ENCODE peak calls at places on chromosomes 3 and 15, in eight cellular contexts. One of them, this sample, is unnamed.
A peak's percentile ranks its signal among the peaks of the same experiment; 100 is the strongest.

GRCh38 chr15:100844778-100845177 is 34.9 kb upstream of the ALDH1A3 start:
- DNase-seq in astrocyte of the spinal cord: no peak
- DNase-seq in PC-3: no peak
- DNase-seq in fibroblast of lung: no peak
- DNase-seq in retinal pigment epithelial cell: no peak
- DNase-seq in esophagus muscularis mucosa: peak; percentile 80
- DNase-seq in uterus: no peak
- DNase-seq in RWPE1: no peak
- DNase-seq in this sample: no peak

GRCh38 chr15:31350771-31351170 is 24.1 kb downstream of the KLF13 start:
- DNase-seq in astrocyte of the spinal cord: no peak
- DNase-seq in PC-3: no peak
- DNase-seq in fibroblast of lung: no peak
- DNase-seq in retinal pigment epithelial cell: no peak
- DNase-seq in esophagus muscularis mucosa: no peak
- DNase-seq in uterus: no peak
- DNase-seq in RWPE1: no peak
- DNase-seq in this sample: no peak

GRCh38 chr15:78255421-78256043 is 8.8 kb upstream of the DNAJA4 start:
- DNase-seq in astrocyte of the spinal cord: no peak
- DNase-seq in PC-3: no peak
- DNase-seq in fibroblast of lung: no peak
- DNase-seq in retinal pigment epithelial cell: no peak
- DNase-seq in esophagus muscularis mucosa: no peak
- DNase-seq in uterus: no peak
- DNase-seq in RWPE1: no peak
- DNase-seq in this sample: no peak

GRCh38 chr3:77079988-77080585 is 40.2 kb downstream of the ROBO2 start:
- DNase-seq in astrocyte of the spinal cord: no peak
- DNase-seq in PC-3: no peak
- DNase-seq in fibroblast of lung: no peak
- DNase-seq in retinal pigment epithelial cell: no peak
- DNase-seq in esophagus muscularis mucosa: no peak
- DNase-seq in uterus: no peak
- DNase-seq in RWPE1: no peak
- DNase-seq in this sample: no peak

GRCh38 chr15:66595937-66596545 is 30.2 kb upstream of the LCTL start:
- DNase-seq in astrocyte of the spinal cord: peak; percentile 24
- DNase-seq in PC-3: peak; percentile 62
- DNase-seq in fibroblast of lung: peak; percentile 15
- DNase-seq in retinal pigment epithelial cell: no peak
- DNase-seq in esophagus muscularis mucosa: no peak
- DNase-seq in uterus: no peak
- DNase-seq in RWPE1: no peak
- DNase-seq in this sample: no peak

GRCh38 chr3:31793040-31793439 is 188.0 kb downstream of the OSBPL10 start:
- DNase-seq in astrocyte of the spinal cord: no peak
- DNase-seq in PC-3: no peak
- DNase-seq in fibroblast of lung: no peak
- DNase-seq in retinal pigment epithelial cell: no peak
- DNase-seq in esophagus muscularis mucosa: no peak
- DNase-seq in uterus: no peak
- DNase-seq in RWPE1: no peak
- DNase-seq in this sample: no peak

GRCh38 chr3:123104550-123104949 is 37.7 kb downstream of the PDIA5 start:
- DNase-seq in astrocyte of the spinal cord: peak; percentile 57
- DNase-seq in PC-3: peak; percentile 44
- DNase-seq in fibroblast of lung: peak; percentile 72
- DNase-seq in retinal pigment epithelial cell: peak; percentile 74
- DNase-seq in esophagus muscularis mucosa: no peak
- DNase-seq in uterus: no peak
- DNase-seq in RWPE1: peak; percentile 46
- DNase-seq in this sample: no peak

GRCh38 chr3:128993461-128994172 is at the start of gene CFAP92:
- DNase-seq in astrocyte of the spinal cord: peak; percentile 45
- DNase-seq in PC-3: peak; percentile 79
- DNase-seq in fibroblast of lung: peak; percentile 51
- DNase-seq in retinal pigment epithelial cell: no peak
- DNase-seq in esophagus muscularis mucosa: peak; percentile 97
- DNase-seq in uterus: peak; percentile 92
- DNase-seq in RWPE1: peak; percentile 90
- DNase-seq in this sample: peak; percentile 94

GRCh38 chr15:34796847-34797246 is 1.5 kb upstream of the ACTC1 start:
- DNase-seq in astrocyte of the spinal cord: no peak
- DNase-seq in PC-3: no peak
- DNase-seq in fibroblast of lung: no peak
- DNase-seq in retinal pigment epithelial cell: no peak
- DNase-seq in esophagus muscularis mucosa: no peak
- DNase-seq in uterus: no peak
- DNase-seq in RWPE1: no peak
- DNase-seq in this sample: no peak

GRCh38 chr3:127226451-127226850 is 33.5 kb downstream of the PRR23E start:
- DNase-seq in astrocyte of the spinal cord: no peak
- DNase-seq in PC-3: peak; percentile 15
- DNase-seq in fibroblast of lung: no peak
- DNase-seq in retinal pigment epithelial cell: no peak
- DNase-seq in esophagus muscularis mucosa: peak; percentile 60
- DNase-seq in uterus: no peak
- DNase-seq in RWPE1: peak; percentile 68
- DNase-seq in this sample: no peak

GRCh38 chr3:78337801-78338211 is 1297.9 kb downstream of the ROBO2 start:
- DNase-seq in astrocyte of the spinal cord: no peak
- DNase-seq in PC-3: peak; percentile 30
- DNase-seq in fibroblast of lung: peak; percentile 29
- DNase-seq in retinal pigment epithelial cell: no peak
- DNase-seq in esophagus muscularis mucosa: no peak
- DNase-seq in uterus: no peak
- DNase-seq in RWPE1: no peak
- DNase-seq in this sample: no peak

GRCh38 chr3:67030785-67031740 is 33.0 kb downstream of the KBTBD8 start:
- DNase-seq in astrocyte of the spinal cord: no peak
- DNase-seq in PC-3: no peak
- DNase-seq in fibroblast of lung: no peak
- DNase-seq in retinal pigment epithelial cell: no peak
- DNase-seq in esophagus muscularis mucosa: no peak
- DNase-seq in uterus: no peak
- DNase-seq in RWPE1: no peak
- DNase-seq in this sample: no peak

GRCh38 chr15:63599401-63600000 is 2.3 kb downstream of the FBXL22 start:
- DNase-seq in astrocyte of the spinal cord: peak; percentile 32
- DNase-seq in PC-3: peak; percentile 69
- DNase-seq in fibroblast of lung: peak; percentile 34
- DNase-seq in retinal pigment epithelial cell: no peak
- DNase-seq in esophagus muscularis mucosa: peak; percentile 91
- DNase-seq in uterus: peak; percentile 65
- DNase-seq in RWPE1: peak; percentile 68
- DNase-seq in this sample: peak; percentile 47

GRCh38 chr15:25022233-25022632 is 67.4 kb downstream of the SNRPN start:
- DNase-seq in astrocyte of the spinal cord: peak; percentile 49
- DNase-seq in PC-3: peak; percentile 23
- DNase-seq in fibroblast of lung: peak; percentile 75
- DNase-seq in retinal pigment epithelial cell: peak; percentile 15
- DNase-seq in esophagus muscularis mucosa: no peak
- DNase-seq in uterus: no peak
- DNase-seq in RWPE1: no peak
- DNase-seq in this sample: no peak

GRCh38 chr3:139292933-139293664 is 50.7 kb upstream of the MRPS22 start:
- DNase-seq in astrocyte of the spinal cord: no peak
- DNase-seq in PC-3: no peak
- DNase-seq in fibroblast of lung: peak; percentile 46
- DNase-seq in retinal pigment epithelial cell: no peak
- DNase-seq in esophagus muscularis mucosa: no peak
- DNase-seq in uterus: no peak
- DNase-seq in RWPE1: no peak
- DNase-seq in this sample: no peak

GRCh38 chr3:37687966-37688365 is 173.7 kb upstream of the CTDSPL start:
- DNase-seq in astrocyte of the spinal cord: no peak
- DNase-seq in PC-3: no peak
- DNase-seq in fibroblast of lung: no peak
- DNase-seq in retinal pigment epithelial cell: no peak
- DNase-seq in esophagus muscularis mucosa: no peak
- DNase-seq in uterus: no peak
- DNase-seq in RWPE1: no peak
- DNase-seq in this sample: no peak

GRCh38 chr3:179244874-179245273 is 6.0 kb downstream of the KCNMB3 start:
- DNase-seq in astrocyte of the spinal cord: peak; percentile 60
- DNase-seq in PC-3: peak; percentile 4
- DNase-seq in fibroblast of lung: peak; percentile 86
- DNase-seq in retinal pigment epithelial cell: no peak
- DNase-seq in esophagus muscularis mucosa: no peak
- DNase-seq in uterus: no peak
- DNase-seq in RWPE1: no peak
- DNase-seq in this sample: no peak

GRCh38 chr3:11481561-11481960 is 162.2 kb downstream of the VGLL4 start:
- DNase-seq in astrocyte of the spinal cord: no peak
- DNase-seq in PC-3: no peak
- DNase-seq in fibroblast of lung: no peak
- DNase-seq in retinal pigment epithelial cell: no peak
- DNase-seq in esophagus muscularis mucosa: no peak
- DNase-seq in uterus: peak; percentile 39
- DNase-seq in RWPE1: no peak
- DNase-seq in this sample: no peak

DNA sequence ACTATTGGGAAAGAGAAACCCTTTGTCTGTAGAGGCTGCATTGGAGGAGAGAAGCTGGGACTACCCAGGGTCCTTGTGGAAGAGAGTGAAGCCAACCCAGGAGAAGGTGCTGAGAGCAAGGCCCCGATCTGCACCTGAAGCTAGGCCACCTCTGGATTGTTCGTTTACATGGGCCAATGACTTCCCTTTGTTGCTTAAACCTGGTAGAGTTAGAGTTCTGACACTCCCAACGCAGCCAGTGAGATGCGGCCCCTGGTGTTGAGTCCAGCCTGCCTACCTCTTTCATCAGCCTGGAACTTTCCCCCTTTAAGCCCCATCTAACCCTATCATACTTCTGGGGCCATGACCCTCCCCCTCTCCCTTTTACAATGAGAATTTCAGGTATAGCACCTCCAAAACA is 30.8 kb downstream of the CCDC13 start:
- DNase-seq in astrocyte of the spinal cord: no peak
- DNase-seq in PC-3: no peak
- DNase-seq in fibroblast of lung: no peak
- DNase-seq in retinal pigment epithelial cell: no peak
- DNase-seq in esophagus muscularis mucosa: no peak
- DNase-seq in uterus: no peak
- DNase-seq in RWPE1: no peak
- DNase-seq in this sample: peak; percentile 0
- TF ChIP-seq CTCF in astrocyte of the spinal cord: no peak
- TF ChIP-seq CTCF in PC-3: no peak
- TF ChIP-seq CTCF in fibroblast of lung: no peak
- TF ChIP-seq CTCF in retinal pigment epithelial cell: no peak
- TF ChIP-seq CTCF in esophagus muscularis mucosa: no peak
- TF ChIP-seq CTCF in uterus: no peak
- TF ChIP-seq CTCF in RWPE1: no peak
- TF ChIP-seq CTCF in this sample: no peak

DNA sequence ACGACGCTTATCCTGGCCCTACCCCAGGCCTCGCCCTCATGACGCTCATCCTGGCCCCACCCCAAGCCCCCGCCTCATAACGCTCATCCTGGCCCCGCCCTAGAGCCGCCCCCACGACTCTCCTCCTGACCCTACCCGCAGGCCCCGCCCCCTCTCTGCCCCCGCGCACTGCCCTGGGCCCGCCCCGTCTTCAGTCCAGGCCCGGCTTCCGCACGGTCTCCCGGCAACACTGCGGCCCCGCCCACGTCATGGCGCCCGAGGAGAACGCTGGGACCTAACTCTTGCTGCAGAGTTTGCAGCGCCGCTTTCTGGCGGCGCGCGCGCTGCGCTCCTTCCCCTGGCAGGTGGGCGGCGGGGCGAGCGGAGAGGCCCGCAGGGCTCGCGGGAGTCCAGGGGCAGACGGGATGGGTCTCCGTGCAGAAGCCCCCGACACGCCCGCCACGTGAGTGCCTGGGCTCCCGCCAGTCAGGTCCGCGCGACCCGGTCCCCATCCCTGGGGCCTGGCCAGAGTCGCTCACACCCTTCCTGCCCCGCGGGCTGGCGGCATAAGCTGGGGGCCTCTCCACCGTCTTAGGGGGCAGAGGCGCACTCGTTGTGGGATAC is 52.5 kb upstream of the ROPN1B start:
- DNase-seq in astrocyte of the spinal cord: peak; percentile 96
- DNase-seq in PC-3: peak; percentile 74
- DNase-seq in fibroblast of lung: peak; percentile 90
- DNase-seq in retinal pigment epithelial cell: peak; percentile 77
- DNase-seq in esophagus muscularis mucosa: peak; percentile 100
- DNase-seq in uterus: peak; percentile 100
- DNase-seq in RWPE1: peak; percentile 82
- DNase-seq in this sample: no peak
- TF ChIP-seq CTCF in astrocyte of the spinal cord: peak; percentile 21
- TF ChIP-seq CTCF in PC-3: no peak
- TF ChIP-seq CTCF in fibroblast of lung: no peak
- TF ChIP-seq CTCF in retinal pigment epithelial cell: peak; percentile 28
- TF ChIP-seq CTCF in esophagus muscularis mucosa: peak; percentile 35
- TF ChIP-seq CTCF in uterus: no peak
- TF ChIP-seq CTCF in RWPE1: no peak
- TF ChIP-seq CTCF in this sample: no peak

GRCh38 chr3:191388823-191389222 is 58.5 kb upstream of the UTS2B start:
- DNase-seq in astrocyte of the spinal cord: no peak
- DNase-seq in PC-3: peak; percentile 42
- DNase-seq in fibroblast of lung: no peak
- DNase-seq in retinal pigment epithelial cell: no peak
- DNase-seq in esophagus muscularis mucosa: no peak
- DNase-seq in uterus: no peak
- DNase-seq in RWPE1: no peak
- DNase-seq in this sample: no peak
- TF ChIP-seq CTCF in astrocyte of the spinal cord: peak; percentile 14
- TF ChIP-seq CTCF in PC-3: peak; percentile 45
- TF ChIP-seq CTCF in fibroblast of lung: peak; percentile 35
- TF ChIP-seq CTCF in retinal pigment epithelial cell: peak; percentile 30
- TF ChIP-seq CTCF in esophagus muscularis mucosa: peak; percentile 39
- TF ChIP-seq CTCF in uterus: peak; percentile 9
- TF ChIP-seq CTCF in RWPE1: peak; percentile 14
- TF ChIP-seq CTCF in this sample: peak; percentile 41

GRCh38 chr15:71385026-71385425 is 269.8 kb downstream of the THSD4 start:
- DNase-seq in astrocyte of the spinal cord: no peak
- DNase-seq in PC-3: no peak
- DNase-seq in fibroblast of lung: no peak
- DNase-seq in retinal pigment epithelial cell: no peak
- DNase-seq in esophagus muscularis mucosa: peak; percentile 75
- DNase-seq in uterus: no peak
- DNase-seq in RWPE1: no peak
- DNase-seq in this sample: no peak

GRCh38 chr15:71385469-71385868 is 270.2 kb downstream of the THSD4 start:
- DNase-seq in astrocyte of the spinal cord: no peak
- DNase-seq in PC-3: no peak
- DNase-seq in fibroblast of lung: peak; percentile 23
- DNase-seq in retinal pigment epithelial cell: no peak
- DNase-seq in esophagus muscularis mucosa: no peak
- DNase-seq in uterus: no peak
- DNase-seq in RWPE1: no peak
- DNase-seq in this sample: no peak

GRCh38 chr15:71387825-71388224 is 272.6 kb downstream of the THSD4 start:
- DNase-seq in astrocyte of the spinal cord: no peak
- DNase-seq in PC-3: no peak
- DNase-seq in fibroblast of lung: no peak
- DNase-seq in retinal pigment epithelial cell: no peak
- DNase-seq in esophagus muscularis mucosa: no peak
- DNase-seq in uterus: no peak
- DNase-seq in RWPE1: no peak
- DNase-seq in this sample: no peak

GRCh38 chr15:71386005-71386404 is 270.7 kb downstream of the THSD4 start:
- DNase-seq in astrocyte of the spinal cord: no peak
- DNase-seq in PC-3: no peak
- DNase-seq in fibroblast of lung: no peak
- DNase-seq in retinal pigment epithelial cell: no peak
- DNase-seq in esophagus muscularis mucosa: peak; percentile 31
- DNase-seq in uterus: no peak
- DNase-seq in RWPE1: no peak
- DNase-seq in this sample: no peak

GRCh38 chr15:71386448-71387236 is 271.4 kb downstream of the THSD4 start:
- DNase-seq in astrocyte of the spinal cord: peak; percentile 38
- DNase-seq in PC-3: peak; percentile 38
- DNase-seq in fibroblast of lung: no peak
- DNase-seq in retinal pigment epithelial cell: no peak
- DNase-seq in esophagus muscularis mucosa: no peak
- DNase-seq in uterus: no peak
- DNase-seq in RWPE1: no peak
- DNase-seq in this sample: peak; percentile 16
- TF ChIP-seq CTCF in astrocyte of the spinal cord: peak; percentile 23
- TF ChIP-seq CTCF in PC-3: peak; percentile 58
- TF ChIP-seq CTCF in fibroblast of lung: peak; percentile 49
- TF ChIP-seq CTCF in retinal pigment epithelial cell: peak; percentile 26
- TF ChIP-seq CTCF in esophagus muscularis mucosa: peak; percentile 66
- TF ChIP-seq CTCF in uterus: peak; percentile 61
- TF ChIP-seq CTCF in RWPE1: no peak
- TF ChIP-seq CTCF in this sample: peak; percentile 58